ENCODE peak calls at places on chromosome 19, in four cellular contexts. Z is naive thymus-derived CD8-positive, alpha-beta T cell; T is NCI-H1417; X is activated CD4-positive, alpha-beta memory T cell treated with anti-CD3 and anti-CD28 coated beads, Interleukin-2, amount 10 ng/mL, durations not matched to agents 7 days and 5 days. E is an unnamed sample.

GRCh38 chr19:15109768-15110417 is 2.7 kb downstream of the SYDE1 start:
- DNase-seq in Z (no peak), T (no peak), X (no peak), E (no peak)

GRCh38 chr19:49071860-49072547 is 495 bp downstream of the KCNA7 start:
- DNase-seq in Z (no peak), T (no peak), X (no peak), E (no peak)

GRCh38 chr19:55353803-55354697 is 469 bp downstream of the COX6B2 start:
- DNase-seq in Z (peak; percentile 46), T (peak; percentile 55), X (peak; percentile 71), E (peak; percentile 49)

GRCh38 chr19:8446055-8446709 is 1.4 kb downstream of the HNRNPM start:
- DNase-seq in Z (no peak), T (no peak), X (no peak), E (no peak)

GRCh38 chr19:31270897-31271568 is 78.2 kb downstream of the TSHZ3 start:
- DNase-seq in Z (no peak), T (no peak), X (no peak), E (no peak)

GRCh38 chr19:16045171-16045570 is 31.1 kb upstream of the TPM4 start:
- DNase-seq in Z (no peak), T (no peak), X (no peak), E (no peak)

GRCh38 chr19:55703790-55704215 is 28.8 kb downstream of the EPN1 start:
- DNase-seq in Z (peak; percentile 41), T (no peak), X (peak; percentile 35), E (peak; percentile 24)

GRCh38 chr19:51181913-51182419 is 39.9 kb downstream of the SIGLEC7 start:
- DNase-seq in Z (no peak), T (no peak), X (no peak), E (peak; percentile 29)

GRCh38 chr19:29457413-29457812 is 68.4 kb upstream of the VSTM2B start:
- DNase-seq in Z (no peak), T (no peak), X (no peak), E (no peak)

GRCh38 chr19:41174297-41174928 is 18.6 kb upstream of the CYP2S1 start:
- DNase-seq in Z (no peak), T (no peak), X (no peak), E (no peak)

GRCh38 chr19:38929929-38930775 is at the start of gene SARS2:
- DNase-seq in Z (peak; percentile 93), T (peak; percentile 94), X (peak; percentile 94), E (peak; percentile 97)

GRCh38 chr19:41548954-41549688 is 26.8 kb upstream of the CEACAM21 start:
- DNase-seq in Z (peak; percentile 77), T (no peak), X (peak; percentile 88), E (peak; percentile 64)

GRCh38 chr19:48900477-48901452 is 653 bp downstream of the NUCB1 start:
- DNase-seq in Z (no peak), T (no peak), X (peak; percentile 37), E (no peak)

GRCh38 chr19:24059572-24060295 is 27.3 kb upstream of the ZNF254 start:
- DNase-seq in Z (no peak), T (no peak), X (no peak), E (no peak)

GRCh38 chr19:48403606-48404005 is 10.1 kb downstream of the GRIN2D start:
- DNase-seq in Z (peak; percentile 46), T (peak; percentile 6), X (peak; percentile 67), E (peak; percentile 43)

GRCh38 chr19:13102666-13103584 is at the start of gene LYL1:
- DNase-seq in Z (no peak), T (no peak), X (peak; percentile 41), E (peak; percentile 30)

GRCh38 chr19:53037101-53038097 is 7.1 kb upstream of the ERVV-2 start:
- DNase-seq in Z (no peak), T (no peak), X (no peak), E (no peak)

GRCh38 chr19:8459520-8460260 is 14.9 kb downstream of the HNRNPM start:
- DNase-seq in Z (no peak), T (no peak), X (no peak), E (no peak)

GRCh38 chr19:23596872-23597271 is 90.1 kb downstream of the ZNF675 start:
- DNase-seq in Z (no peak), T (no peak), X (no peak), E (no peak)

GRCh38 chr19:39966617-39967016 is 4.3 kb upstream of the PSMC4 start:
- DNase-seq in Z (no peak), T (no peak), X (no peak), E (no peak)

GRCh38 chr19:4241824-4242430 is 5.0 kb upstream of the YJU2 start:
- DNase-seq in Z (no peak), T (no peak), X (no peak), E (no peak)

GRCh38 chr19:47414469-47414868 is 4.9 kb downstream of the MEIS3 start:
- DNase-seq in Z (no peak), T (no peak), X (no peak), E (no peak)

GRCh38 chr19:38019427-38019724 is 112.4 kb downstream of the SIPA1L3 start:
- DNase-seq in Z (no peak), T (no peak), X (no peak), E (no peak)

GRCh38 chr19:48551437-48552302 is at the start of gene SULT2B1:
- DNase-seq in Z (no peak), T (peak; percentile 89), X (no peak), E (no peak)

GRCh38 chr19:14325863-14326262 is 55.4 kb upstream of the ADGRE5 start:
- DNase-seq in Z (no peak), T (no peak), X (no peak), E (no peak)

GRCh38 chr19:10363789-10364281 is 16.5 kb downstream of the TYK2 start:
- DNase-seq in Z (no peak), T (no peak), X (no peak), E (no peak)

GRCh38 chr19:43432866-43433673 is 18.4 kb downstream of the TEX101 start:
- DNase-seq in Z (peak; percentile 68), T (peak; percentile 18), X (peak; percentile 68), E (peak; percentile 69)

GRCh38 chr19:10209305-10209704 is 14.6 kb upstream of the DNMT1 start:
- DNase-seq in Z (no peak), T (no peak), X (no peak), E (no peak)

GRCh38 chr19:6372594-6373095 is at the start of gene ALKBH7:
- DNase-seq in Z (peak; percentile 95), T (peak; percentile 99), X (peak; percentile 97), E (peak; percentile 95)

GRCh38 chr19:1668339-1669123 is 16.1 kb upstream of the TCF3 start:
- DNase-seq in Z (no peak), T (no peak), X (no peak), E (no peak)

GRCh38 chr19:40269216-40269940 is 15.8 kb downstream of the AKT2 start:
- DNase-seq in Z (no peak), T (no peak), X (no peak), E (no peak)

GRCh38 chr19:1651061-1651547 is 1.3 kb downstream of the TCF3 start:
- DNase-seq in Z (peak; percentile 80), T (no peak), X (peak; percentile 47), E (peak; percentile 59)

GRCh38 chr19:30011051-30011578 is 69.1 kb downstream of the URI1 start:
- DNase-seq in Z (no peak), T (no peak), X (no peak), E (no peak)

GRCh38 chr19:17248011-17248776 is 2.5 kb upstream of the NR2F6 start:
- DNase-seq in Z (no peak), T (peak; percentile 10), X (no peak), E (no peak)

GRCh38 chr19:55495646-55496349 is 7.6 kb downstream of the SSC5D start:
- DNase-seq in Z (no peak), T (no peak), X (no peak), E (no peak)

GRCh38 chr19:44623080-44623479 is 9.7 kb downstream of the IGSF23 start:
- DNase-seq in Z (no peak), T (no peak), X (no peak), E (no peak)

GRCh38 chr19:56221851-56222250 is 19.8 kb downstream of the ZSCAN5C start:
- DNase-seq in Z (no peak), T (no peak), X (no peak), E (no peak)

GRCh38 chr19:3670796-3671679 is 29.2 kb downstream of the PIP5K1C start:
- DNase-seq in Z (no peak), T (no peak), X (peak; percentile 38), E (no peak)

E was measured in CD4-positive, CD25-positive, alpha-beta regulatory T cell.